ENCODE peak calls at places on chromosomes 12 and 14, in ten cellular contexts. One of them, this sample, is unnamed.
A peak's percentile ranks its signal among the peaks of the same experiment; 100 is the strongest.

GRCh38 chr14:57182760-57183503 is 85.8 kb downstream of the EXOC5 start:
- DNase-seq in GM04503: no peak
- DNase-seq in psoas muscle: no peak
- DNase-seq in neural progenitor cell: peak; percentile 74
- DNase-seq in left ventricle myocardium inferior: no peak
- DNase-seq in substantia nigra: no peak
- DNase-seq in PC-3: peak; percentile 67
- DNase-seq in aorta: no peak
- DNase-seq in pons: no peak
- DNase-seq in hepatic stellate cell: no peak
- DNase-seq in this sample: no peak

GRCh38 chr12:5506821-5507231 is 74.9 kb downstream of the NTF3 start:
- DNase-seq in hepatic stellate cell: no peak
- DNase-seq in pons: no peak
- DNase-seq in GM04503: peak; percentile 69
- DNase-seq in left ventricle myocardium inferior: peak; percentile 61
- DNase-seq in aorta: no peak
- DNase-seq in psoas muscle: peak; percentile 74
- DNase-seq in PC-3: no peak
- DNase-seq in neural progenitor cell: no peak
- DNase-seq in substantia nigra: no peak
- DNase-seq in this sample: no peak

GRCh38 chr12:52369220-52369619 is 1.9 kb upstream of the KRT85 start:
- DNase-seq in hepatic stellate cell: no peak
- DNase-seq in pons: no peak
- DNase-seq in substantia nigra: no peak
- DNase-seq in PC-3: no peak
- DNase-seq in psoas muscle: no peak
- DNase-seq in aorta: no peak
- DNase-seq in GM04503: no peak
- DNase-seq in neural progenitor cell: no peak
- DNase-seq in left ventricle myocardium inferior: no peak
- DNase-seq in this sample: no peak

GRCh38 chr14:24542346-24542936 is 33.6 kb downstream of the CTSG start:
- DNase-seq in substantia nigra: no peak
- DNase-seq in left ventricle myocardium inferior: no peak
- DNase-seq in PC-3: no peak
- DNase-seq in aorta: no peak
- DNase-seq in pons: no peak
- DNase-seq in hepatic stellate cell: no peak
- DNase-seq in GM04503: no peak
- DNase-seq in neural progenitor cell: no peak
- DNase-seq in psoas muscle: no peak
- DNase-seq in this sample: no peak

GRCh38 chr12:9064815-9065606 is 50.7 kb downstream of the A2M start:
- DNase-seq in hepatic stellate cell: peak; percentile 54
- DNase-seq in GM04503: no peak
- DNase-seq in pons: peak; percentile 52
- DNase-seq in left ventricle myocardium inferior: peak; percentile 79
- DNase-seq in PC-3: peak; percentile 67
- DNase-seq in psoas muscle: peak; percentile 83
- DNase-seq in aorta: peak; percentile 85
- DNase-seq in neural progenitor cell: peak; percentile 77
- DNase-seq in substantia nigra: no peak
- DNase-seq in this sample: peak; percentile 89

GRCh38 chr14:73777420-73777819 is 63.2 kb upstream of the PNMA1 start:
- DNase-seq in substantia nigra: no peak
- DNase-seq in aorta: peak; percentile 26
- DNase-seq in psoas muscle: no peak
- DNase-seq in neural progenitor cell: peak; percentile 41
- DNase-seq in left ventricle myocardium inferior: no peak
- DNase-seq in GM04503: no peak
- DNase-seq in PC-3: no peak
- DNase-seq in hepatic stellate cell: no peak
- DNase-seq in pons: no peak
- DNase-seq in this sample: peak; percentile 27

GRCh38 chr12:57389033-57389432 is 41.8 kb downstream of the R3HDM2 start:
- DNase-seq in left ventricle myocardium inferior: no peak
- DNase-seq in aorta: no peak
- DNase-seq in neural progenitor cell: no peak
- DNase-seq in GM04503: peak; percentile 67
- DNase-seq in PC-3: peak; percentile 92
- DNase-seq in substantia nigra: no peak
- DNase-seq in hepatic stellate cell: peak; percentile 85
- DNase-seq in pons: no peak
- DNase-seq in psoas muscle: no peak
- DNase-seq in this sample: no peak

GRCh38 chr12:92055877-92056276 is 89.8 kb downstream of the BTG1 start:
- DNase-seq in GM04503: no peak
- DNase-seq in substantia nigra: no peak
- DNase-seq in left ventricle myocardium inferior: no peak
- DNase-seq in neural progenitor cell: no peak
- DNase-seq in hepatic stellate cell: no peak
- DNase-seq in PC-3: peak; percentile 84
- DNase-seq in psoas muscle: no peak
- DNase-seq in aorta: no peak
- DNase-seq in pons: no peak
- DNase-seq in this sample: no peak

GRCh38 chr12:119016715-119017114 is 35.4 kb downstream of the SRRM4 start:
- DNase-seq in pons: no peak
- DNase-seq in GM04503: no peak
- DNase-seq in neural progenitor cell: no peak
- DNase-seq in PC-3: no peak
- DNase-seq in psoas muscle: no peak
- DNase-seq in hepatic stellate cell: no peak
- DNase-seq in substantia nigra: no peak
- DNase-seq in left ventricle myocardium inferior: no peak
- DNase-seq in aorta: no peak
- DNase-seq in this sample: no peak

GRCh38 chr12:112418248-112418595 is 525 bp upstream of the PTPN11 start:
- DNase-seq in substantia nigra: no peak
- DNase-seq in neural progenitor cell: no peak
- DNase-seq in pons: no peak
- DNase-seq in left ventricle myocardium inferior: no peak
- DNase-seq in aorta: no peak
- DNase-seq in PC-3: no peak
- DNase-seq in GM04503: no peak
- DNase-seq in hepatic stellate cell: no peak
- DNase-seq in psoas muscle: no peak
- DNase-seq in this sample: no peak

GRCh38 chr12:105319691-105320209 is 10.7 kb upstream of the C12orf75 start:
- DNase-seq in hepatic stellate cell: no peak
- DNase-seq in pons: no peak
- DNase-seq in neural progenitor cell: no peak
- DNase-seq in GM04503: no peak
- DNase-seq in psoas muscle: no peak
- DNase-seq in aorta: no peak
- DNase-seq in substantia nigra: no peak
- DNase-seq in PC-3: no peak
- DNase-seq in left ventricle myocardium inferior: no peak
- DNase-seq in this sample: no peak

GRCh38 chr14:67332468-67332867 is 27.1 kb downstream of the ATP6V1D start:
- DNase-seq in PC-3: peak; percentile 54
- DNase-seq in left ventricle myocardium inferior: no peak
- DNase-seq in neural progenitor cell: no peak
- DNase-seq in aorta: no peak
- DNase-seq in hepatic stellate cell: no peak
- DNase-seq in substantia nigra: no peak
- DNase-seq in pons: no peak
- DNase-seq in psoas muscle: no peak
- DNase-seq in GM04503: no peak
- DNase-seq in this sample: no peak

GRCh38 chr12:49967777-49968250 is 4.9 kb upstream of the AQP6 start:
- DNase-seq in psoas muscle: no peak
- DNase-seq in pons: peak; percentile 25
- DNase-seq in left ventricle myocardium inferior: no peak
- DNase-seq in substantia nigra: no peak
- DNase-seq in aorta: no peak
- DNase-seq in PC-3: no peak
- DNase-seq in GM04503: no peak
- DNase-seq in neural progenitor cell: no peak
- DNase-seq in hepatic stellate cell: no peak
- DNase-seq in this sample: no peak

GRCh38 chr12:57161491-57161890 is 14.1 kb upstream of the LRP1-AS start:
- DNase-seq in aorta: no peak
- DNase-seq in left ventricle myocardium inferior: no peak
- DNase-seq in substantia nigra: no peak
- DNase-seq in psoas muscle: no peak
- DNase-seq in hepatic stellate cell: no peak
- DNase-seq in neural progenitor cell: no peak
- DNase-seq in pons: no peak
- DNase-seq in PC-3: no peak
- DNase-seq in GM04503: no peak
- DNase-seq in this sample: no peak

GRCh38 chr12:26056335-26056734 is 68.5 kb downstream of the BHLHE41 start:
- DNase-seq in left ventricle myocardium inferior: no peak
- DNase-seq in hepatic stellate cell: no peak
- DNase-seq in psoas muscle: no peak
- DNase-seq in PC-3: peak; percentile 94
- DNase-seq in aorta: no peak
- DNase-seq in GM04503: no peak
- DNase-seq in pons: no peak
- DNase-seq in substantia nigra: no peak
- DNase-seq in neural progenitor cell: no peak
- DNase-seq in this sample: no peak

GRCh38 chr12:105454688-105455087 is 124.2 kb downstream of the C12orf75 start:
- DNase-seq in hepatic stellate cell: no peak
- DNase-seq in PC-3: no peak
- DNase-seq in left ventricle myocardium inferior: no peak
- DNase-seq in psoas muscle: no peak
- DNase-seq in pons: no peak
- DNase-seq in aorta: no peak
- DNase-seq in substantia nigra: no peak
- DNase-seq in GM04503: no peak
- DNase-seq in neural progenitor cell: no peak
- DNase-seq in this sample: no peak